ENCODE peak calls at places on chromosomes 5 and 9, in nine cellular contexts. One of them, this sample, is unnamed.
A peak's percentile ranks its signal among the peaks of the same experiment; 100 is the strongest.

GRCh38 chr5:176365663-176366574 is 632 bp downstream of the ARL10 start:
- DNase-seq in NCI-H1105: no peak
- DNase-seq in fibroblast of lung: peak; percentile 72
- DNase-seq in NCI-H2029: no peak
- DNase-seq in suprapubic skin: no peak
- DNase-seq in CD8-positive, alpha-beta memory T cell: peak; percentile 32
- DNase-seq in esophagus squamous epithelium: no peak
- DNase-seq in NAMALWA: no peak
- DNase-seq in activated T-cell treated with anti-CD3 and anti-CD28 coated beads, Interleukin-2, amount 50 U/mL, for 24 hours: peak; percentile 71
- DNase-seq in this sample: no peak

GRCh38 chr5:68661237-68661636 is 432.6 kb upstream of the SLC30A5 start:
- DNase-seq in NCI-H1105: no peak
- DNase-seq in fibroblast of lung: no peak
- DNase-seq in NCI-H2029: no peak
- DNase-seq in suprapubic skin: no peak
- DNase-seq in CD8-positive, alpha-beta memory T cell: no peak
- DNase-seq in esophagus squamous epithelium: no peak
- DNase-seq in NAMALWA: peak; percentile 26
- DNase-seq in activated T-cell treated with anti-CD3 and anti-CD28 coated beads, Interleukin-2, amount 50 U/mL, for 24 hours: no peak
- DNase-seq in this sample: no peak

GRCh38 chr5:129905467-129906176 is 1.4 kb downstream of the CHSY3 start:
- DNase-seq in NCI-H1105: no peak
- DNase-seq in fibroblast of lung: peak; percentile 32
- DNase-seq in NCI-H2029: no peak
- DNase-seq in suprapubic skin: peak; percentile 59
- DNase-seq in CD8-positive, alpha-beta memory T cell: no peak
- DNase-seq in esophagus squamous epithelium: no peak
- DNase-seq in NAMALWA: no peak
- DNase-seq in activated T-cell treated with anti-CD3 and anti-CD28 coated beads, Interleukin-2, amount 50 U/mL, for 24 hours: peak; percentile 34
- DNase-seq in this sample: no peak

GRCh38 chr5:30450153-30450552 is 743.3 kb upstream of the CDH6 start:
- DNase-seq in NCI-H1105: no peak
- DNase-seq in fibroblast of lung: no peak
- DNase-seq in NCI-H2029: no peak
- DNase-seq in suprapubic skin: no peak
- DNase-seq in CD8-positive, alpha-beta memory T cell: no peak
- DNase-seq in esophagus squamous epithelium: no peak
- DNase-seq in NAMALWA: no peak
- DNase-seq in activated T-cell treated with anti-CD3 and anti-CD28 coated beads, Interleukin-2, amount 50 U/mL, for 24 hours: no peak
- DNase-seq in this sample: no peak

GRCh38 chr5:139569276-139569955 is 8.3 kb downstream of the UBE2D2 start:
- DNase-seq in NCI-H1105: no peak
- DNase-seq in fibroblast of lung: peak; percentile 25
- DNase-seq in NCI-H2029: no peak
- DNase-seq in suprapubic skin: no peak
- DNase-seq in CD8-positive, alpha-beta memory T cell: no peak
- DNase-seq in esophagus squamous epithelium: no peak
- DNase-seq in NAMALWA: no peak
- DNase-seq in activated T-cell treated with anti-CD3 and anti-CD28 coated beads, Interleukin-2, amount 50 U/mL, for 24 hours: no peak
- DNase-seq in this sample: no peak

GRCh38 chr5:41722359-41722950 is 147.8 kb downstream of the OXCT1 start:
- DNase-seq in NCI-H1105: no peak
- DNase-seq in fibroblast of lung: peak; percentile 19
- DNase-seq in NCI-H2029: no peak
- DNase-seq in suprapubic skin: no peak
- DNase-seq in CD8-positive, alpha-beta memory T cell: no peak
- DNase-seq in esophagus squamous epithelium: no peak
- DNase-seq in NAMALWA: no peak
- DNase-seq in activated T-cell treated with anti-CD3 and anti-CD28 coated beads, Interleukin-2, amount 50 U/mL, for 24 hours: no peak
- DNase-seq in this sample: no peak

GRCh38 chr5:160293901-160294561 is 18.3 kb downstream of the CCNJL start:
- DNase-seq in NCI-H1105: no peak
- DNase-seq in fibroblast of lung: peak; percentile 31
- DNase-seq in NCI-H2029: peak; percentile 19
- DNase-seq in suprapubic skin: no peak
- DNase-seq in CD8-positive, alpha-beta memory T cell: no peak
- DNase-seq in esophagus squamous epithelium: no peak
- DNase-seq in NAMALWA: no peak
- DNase-seq in activated T-cell treated with anti-CD3 and anti-CD28 coated beads, Interleukin-2, amount 50 U/mL, for 24 hours: no peak
- DNase-seq in this sample: peak; percentile 79

GRCh38 chr9:77158772-77159513 is 18.4 kb upstream of the VPS13A start:
- DNase-seq in NCI-H1105: no peak
- DNase-seq in fibroblast of lung: peak; percentile 73
- DNase-seq in NCI-H2029: no peak
- DNase-seq in suprapubic skin: no peak
- DNase-seq in CD8-positive, alpha-beta memory T cell: no peak
- DNase-seq in esophagus squamous epithelium: no peak
- DNase-seq in NAMALWA: no peak
- DNase-seq in activated T-cell treated with anti-CD3 and anti-CD28 coated beads, Interleukin-2, amount 50 U/mL, for 24 hours: no peak
- DNase-seq in this sample: no peak

GRCh38 chr9:134655101-134655500 is 13.5 kb downstream of the COL5A1 start:
- DNase-seq in NCI-H1105: no peak
- DNase-seq in fibroblast of lung: no peak
- DNase-seq in NCI-H2029: no peak
- DNase-seq in suprapubic skin: no peak
- DNase-seq in CD8-positive, alpha-beta memory T cell: no peak
- DNase-seq in esophagus squamous epithelium: no peak
- DNase-seq in NAMALWA: peak; percentile 19
- DNase-seq in activated T-cell treated with anti-CD3 and anti-CD28 coated beads, Interleukin-2, amount 50 U/mL, for 24 hours: no peak
- DNase-seq in this sample: no peak

GRCh38 chr9:3809724-3810123 is 283.9 kb upstream of the RFX3 start:
- DNase-seq in NCI-H1105: no peak
- DNase-seq in fibroblast of lung: peak; percentile 25
- DNase-seq in NCI-H2029: no peak
- DNase-seq in suprapubic skin: no peak
- DNase-seq in CD8-positive, alpha-beta memory T cell: no peak
- DNase-seq in esophagus squamous epithelium: no peak
- DNase-seq in NAMALWA: no peak
- DNase-seq in activated T-cell treated with anti-CD3 and anti-CD28 coated beads, Interleukin-2, amount 50 U/mL, for 24 hours: no peak
- DNase-seq in this sample: no peak

GRCh38 chr5:57452885-57453284 is 29.7 kb downstream of the ACTBL2 start:
- DNase-seq in NCI-H1105: no peak
- DNase-seq in fibroblast of lung: no peak
- DNase-seq in NCI-H2029: no peak
- DNase-seq in suprapubic skin: no peak
- DNase-seq in CD8-positive, alpha-beta memory T cell: no peak
- DNase-seq in esophagus squamous epithelium: no peak
- DNase-seq in NAMALWA: no peak
- DNase-seq in activated T-cell treated with anti-CD3 and anti-CD28 coated beads, Interleukin-2, amount 50 U/mL, for 24 hours: no peak
- DNase-seq in this sample: no peak

GRCh38 chr9:116365056-116365471 is 211.5 kb downstream of the PAPPA start:
- DNase-seq in NCI-H1105: no peak
- DNase-seq in fibroblast of lung: peak; percentile 75
- DNase-seq in NCI-H2029: peak; percentile 76
- DNase-seq in suprapubic skin: no peak
- DNase-seq in CD8-positive, alpha-beta memory T cell: no peak
- DNase-seq in esophagus squamous epithelium: no peak
- DNase-seq in NAMALWA: no peak
- DNase-seq in activated T-cell treated with anti-CD3 and anti-CD28 coated beads, Interleukin-2, amount 50 U/mL, for 24 hours: no peak
- DNase-seq in this sample: peak; percentile 83

GRCh38 chr5:68406767-68407232 is 191.2 kb downstream of the PIK3R1 start:
- DNase-seq in NCI-H1105: no peak
- DNase-seq in fibroblast of lung: no peak
- DNase-seq in NCI-H2029: no peak
- DNase-seq in suprapubic skin: no peak
- DNase-seq in CD8-positive, alpha-beta memory T cell: no peak
- DNase-seq in esophagus squamous epithelium: no peak
- DNase-seq in NAMALWA: peak; percentile 38
- DNase-seq in activated T-cell treated with anti-CD3 and anti-CD28 coated beads, Interleukin-2, amount 50 U/mL, for 24 hours: no peak
- DNase-seq in this sample: no peak

GRCh38 chr9:133992780-133993634 is 883 bp upstream of the VAV2 start:
- DNase-seq in NCI-H1105: peak; percentile 75
- DNase-seq in fibroblast of lung: peak; percentile 89
- DNase-seq in NCI-H2029: peak; percentile 84
- DNase-seq in suprapubic skin: peak; percentile 95
- DNase-seq in CD8-positive, alpha-beta memory T cell: peak; percentile 71
- DNase-seq in esophagus squamous epithelium: peak; percentile 35
- DNase-seq in NAMALWA: peak; percentile 76
- DNase-seq in activated T-cell treated with anti-CD3 and anti-CD28 coated beads, Interleukin-2, amount 50 U/mL, for 24 hours: peak; percentile 86
- DNase-seq in this sample: no peak

GRCh38 chr9:137303031-137303892 is 1.2 kb upstream of the NRARP start:
- DNase-seq in NCI-H1105: no peak
- DNase-seq in fibroblast of lung: no peak
- DNase-seq in NCI-H2029: no peak
- DNase-seq in suprapubic skin: peak; percentile 75
- DNase-seq in CD8-positive, alpha-beta memory T cell: no peak
- DNase-seq in esophagus squamous epithelium: no peak
- DNase-seq in NAMALWA: no peak
- DNase-seq in activated T-cell treated with anti-CD3 and anti-CD28 coated beads, Interleukin-2, amount 50 U/mL, for 24 hours: no peak
- DNase-seq in this sample: peak; percentile 72

GRCh38 chr5:174281855-174282254 is 236.3 kb downstream of the NSG2 start:
- DNase-seq in NCI-H1105: no peak
- DNase-seq in fibroblast of lung: no peak
- DNase-seq in NCI-H2029: no peak
- DNase-seq in suprapubic skin: no peak
- DNase-seq in CD8-positive, alpha-beta memory T cell: no peak
- DNase-seq in esophagus squamous epithelium: no peak
- DNase-seq in NAMALWA: no peak
- DNase-seq in activated T-cell treated with anti-CD3 and anti-CD28 coated beads, Interleukin-2, amount 50 U/mL, for 24 hours: no peak
- DNase-seq in this sample: no peak

GRCh38 chr9:15189491-15189890 is 117.5 kb downstream of the TTC39B start:
- DNase-seq in NCI-H1105: no peak
- DNase-seq in fibroblast of lung: no peak
- DNase-seq in NCI-H2029: no peak
- DNase-seq in suprapubic skin: no peak
- DNase-seq in CD8-positive, alpha-beta memory T cell: no peak
- DNase-seq in esophagus squamous epithelium: no peak
- DNase-seq in NAMALWA: no peak
- DNase-seq in activated T-cell treated with anti-CD3 and anti-CD28 coated beads, Interleukin-2, amount 50 U/mL, for 24 hours: no peak
- DNase-seq in this sample: no peak

GRCh38 chr5:52342361-52342760 is 445.4 kb upstream of the ITGA1 start:
- DNase-seq in NCI-H1105: peak; percentile 62
- DNase-seq in fibroblast of lung: no peak
- DNase-seq in NCI-H2029: no peak
- DNase-seq in suprapubic skin: no peak
- DNase-seq in CD8-positive, alpha-beta memory T cell: no peak
- DNase-seq in esophagus squamous epithelium: no peak
- DNase-seq in NAMALWA: no peak
- DNase-seq in activated T-cell treated with anti-CD3 and anti-CD28 coated beads, Interleukin-2, amount 50 U/mL, for 24 hours: no peak
- DNase-seq in this sample: no peak

GRCh38 chr9:32360983-32361673 is 23.3 kb upstream of the ACO1 start:
- DNase-seq in NCI-H1105: no peak
- DNase-seq in fibroblast of lung: no peak
- DNase-seq in NCI-H2029: no peak
- DNase-seq in suprapubic skin: no peak
- DNase-seq in CD8-positive, alpha-beta memory T cell: no peak
- DNase-seq in esophagus squamous epithelium: no peak
- DNase-seq in NAMALWA: no peak
- DNase-seq in activated T-cell treated with anti-CD3 and anti-CD28 coated beads, Interleukin-2, amount 50 U/mL, for 24 hours: no peak
- DNase-seq in this sample: no peak

GRCh38 chr5:52706775-52707174 is 80.9 kb upstream of the ITGA1 start:
- DNase-seq in NCI-H1105: no peak
- DNase-seq in fibroblast of lung: no peak
- DNase-seq in NCI-H2029: no peak
- DNase-seq in suprapubic skin: no peak
- DNase-seq in CD8-positive, alpha-beta memory T cell: no peak
- DNase-seq in esophagus squamous epithelium: no peak
- DNase-seq in NAMALWA: no peak
- DNase-seq in activated T-cell treated with anti-CD3 and anti-CD28 coated beads, Interleukin-2, amount 50 U/mL, for 24 hours: no peak
- DNase-seq in this sample: no peak

GRCh38 chr9:94865599-94866456 is 139.3 kb downstream of the AOPEP start:
- DNase-seq in NCI-H1105: no peak
- DNase-seq in fibroblast of lung: peak; percentile 84
- DNase-seq in NCI-H2029: peak; percentile 50
- DNase-seq in suprapubic skin: no peak
- DNase-seq in CD8-positive, alpha-beta memory T cell: no peak
- DNase-seq in esophagus squamous epithelium: no peak
- DNase-seq in NAMALWA: no peak
- DNase-seq in activated T-cell treated with anti-CD3 and anti-CD28 coated beads, Interleukin-2, amount 50 U/mL, for 24 hours: no peak
- DNase-seq in this sample: no peak

This sample was measured in cardiac septum.